ENCODE peak calls at places on chromosomes 11 and 22, in six cellular contexts. F, Z, U, N, A and J are unnamed samples. For H3K4me1, the result is how much of the 10 kb centered on the place peaks cover.

GRCh38 chr11:112617977-112618829 is 343.0 kb upstream of the NCAM1 start:
- DNase-seq in F (no peak), Z (no peak), U (no peak), N (no peak), A (no peak), J (no peak)

GRCh38 chr22:17159504-17159951 is 451 bp upstream of the HDHD5 start:
- DNase-seq in F (peak), Z (peak), U (peak), N (peak), A (peak), J (peak)

GRCh38 chr22:21752276-21752675 is 16.7 kb upstream of the YPEL1 start:
- DNase-seq in F (no peak), Z (no peak), U (no peak), N (no peak), A (no peak), J (no peak)

GRCh38 chr11:5251746-5252145 is 2.1 kb upstream of the HBG1 start:
- DNase-seq in F (no peak), Z (no peak), U (no peak), N (no peak), A (no peak), J (no peak)

GRCh38 chr11:69351460-69351859 is 57.5 kb downstream of the MYEOV start:
- DNase-seq in F (no peak), Z (no peak), U (no peak), N (no peak), A (no peak), J (no peak)

GRCh38 chr11:84628871-84629625 is 998.1 kb downstream of the DLG2 start:
- DNase-seq in F (no peak), Z (no peak), U (no peak), N (no peak), A (no peak), J (no peak)

GRCh38 chr22:39773976-39774539 is 119.5 kb downstream of the ENTHD1 start:
- DNase-seq in F (no peak), Z (no peak), U (no peak), N (no peak), A (no peak), J (no peak)

GRCh38 chr11:121842186-121842585 is 273.8 kb downstream of the BLID start:
- DNase-seq in F (no peak), Z (no peak), U (no peak), N (no peak), A (no peak), J (no peak)

GRCh38 chr22:20203142-20204099 is 52.6 kb upstream of the CCDC188 start:
- DNase-seq in F (no peak), Z (peak), U (no peak), N (no peak), A (peak), J (peak)

GRCh38 chr11:102345923-102346322 is 1.1 kb upstream of the BIRC2 start:
- DNase-seq in F (no peak), Z (no peak), U (no peak), N (no peak), A (no peak), J (no peak)

GRCh38 chr11:108975641-108976071 is 310.8 kb downstream of the DDX10 start:
- DNase-seq in F (no peak), Z (no peak), U (no peak), N (no peak), A (no peak), J (no peak)

GRCh38 chr11:75896843-75897419 is 81.9 kb downstream of the UVRAG start:
- DNase-seq in F (no peak), Z (no peak), U (no peak), N (no peak), A (no peak), J (no peak)

GRCh38 chr22:23313791-23314567 is 133.7 kb downstream of the BCR start:
- DNase-seq in F (no peak), Z (no peak), U (no peak), N (no peak), A (no peak), J (no peak)

GRCh38 chr11:78714539-78714938 is 139.9 kb upstream of the NARS2 start:
- DNase-seq in F (no peak), Z (no peak), U (no peak), N (no peak), A (no peak), J (no peak)

GRCh38 chr11:11501546-11502274 is 120.1 kb downstream of the GALNT18 start:
- DNase-seq in F (no peak), Z (no peak), U (no peak), N (no peak), A (no peak), J (no peak)

GRCh38 chr22:19889951-19890350 is 35.3 kb upstream of the GNB1L start:
- DNase-seq in F (no peak), Z (no peak), U (no peak), N (no peak), A (no peak), J (no peak)

GRCh38 chr11:48170840-48171233 is 45.8 kb upstream of the OR4B1 start:
- DNase-seq in F (no peak), Z (no peak), U (no peak), N (no peak), A (no peak), J (no peak)

GRCh38 chr22:40310081-40310770 is 36.1 kb upstream of the ADSL start:
- DNase-seq in F (peak), Z (no peak), U (no peak), N (peak), A (no peak), J (no peak)

GRCh38 chr11:10725114-10725906 is 25.7 kb upstream of the CTR9 start:
- DNase-seq in F (no peak), Z (no peak), U (no peak), N (no peak), A (no peak), J (no peak)

GRCh38 chr11:119727523-119728081 is 1.4 kb downstream of the NECTIN1 start:
- DNase-seq in F (no peak), Z (peak), U (peak), N (no peak), A (peak), J (no peak)

GRCh38 chr11:1538153-1538552 is 33.9 kb downstream of the DUSP8 start:
- DNase-seq in F (no peak), Z (no peak), U (no peak), N (no peak), A (no peak), J (no peak)

DNA sequence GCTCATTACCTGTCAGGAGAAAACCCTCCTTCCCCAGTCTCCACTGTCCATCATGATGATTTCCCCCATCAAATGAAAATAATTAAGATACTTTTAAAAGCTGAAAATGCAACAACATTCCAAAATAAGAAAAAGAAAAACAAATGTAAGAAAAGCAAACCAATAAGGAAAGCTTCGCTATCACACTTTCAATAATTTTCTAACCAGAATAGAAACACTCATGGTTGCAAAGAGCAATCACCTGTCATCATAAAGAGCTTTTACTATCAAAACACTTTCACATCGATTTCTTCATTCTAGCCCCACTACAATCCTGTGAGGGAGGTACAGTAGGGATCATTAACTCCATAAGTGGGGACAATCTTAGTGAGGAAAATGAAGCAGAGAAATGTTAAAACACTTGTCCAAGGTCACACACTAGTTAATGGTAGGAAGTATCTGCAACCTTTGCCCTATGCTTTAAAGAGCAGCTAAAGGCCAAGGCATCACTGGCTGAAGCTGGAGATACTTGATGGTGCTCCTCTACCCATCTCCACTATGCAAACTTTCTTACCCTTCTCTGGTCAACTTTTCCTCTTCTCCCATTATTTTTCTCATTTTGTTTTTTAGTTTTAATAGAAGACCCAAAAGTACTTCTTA is 2.6 kb downstream of the RBM4B start:
- DNase-seq in F (no peak), Z (no peak), U (no peak), N (no peak), A (no peak), J (no peak)
- H3K4me3 ChIP-seq in F (no peak), Z (no peak), U (no peak), N (no peak), A (no peak), J (no peak)

GRCh38 chr11:72614381-72614780 is 59.8 kb downstream of the PDE2A start:
- DNase-seq in F (no peak), Z (no peak), U (no peak), N (no peak), A (no peak), J (no peak)

GRCh38 chr11:72613450-72613849 is 60.8 kb downstream of the PDE2A start:
- DNase-seq in F (no peak), Z (no peak), U (no peak), N (no peak), A (no peak), J (no peak)

GRCh38 chr11:72616655-72617054 is 57.6 kb downstream of the PDE2A start:
- DNase-seq in F (no peak), Z (no peak), U (no peak), N (no peak), A (no peak), J (no peak)

GRCh38 chr11:72613977-72614376 is 60.2 kb downstream of the PDE2A start:
- DNase-seq in F (no peak), Z (no peak), U (no peak), N (no peak), A (no peak), J (no peak)

DNA sequence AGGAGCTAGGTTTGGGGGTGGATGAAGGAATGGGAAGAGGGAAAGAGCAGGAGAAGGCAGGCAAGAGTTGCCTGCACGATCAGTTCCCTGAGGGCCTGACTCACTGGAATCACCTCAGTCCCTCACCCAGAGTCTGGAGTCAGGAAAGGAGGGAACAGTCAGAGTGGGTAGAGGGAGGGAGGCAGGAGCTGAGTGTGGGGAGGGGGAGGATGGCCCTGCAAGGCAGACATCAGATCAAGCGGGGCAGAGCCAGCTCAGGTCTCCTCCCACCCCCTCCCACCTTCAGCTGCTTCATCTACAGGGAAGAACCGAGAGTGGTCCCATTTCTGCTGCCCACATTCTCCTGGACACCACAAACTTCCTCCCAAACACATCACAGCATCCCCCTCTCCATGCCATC is 58.9 kb downstream of the PDE2A start:
- DNase-seq in F (no peak), Z (no peak), U (no peak), N (no peak), A (no peak), J (no peak)
- H3K4me1 ChIP-seq in F (under half), Z (under half), U (under half), N (half or more), A (under half), J (under half)

DNA sequence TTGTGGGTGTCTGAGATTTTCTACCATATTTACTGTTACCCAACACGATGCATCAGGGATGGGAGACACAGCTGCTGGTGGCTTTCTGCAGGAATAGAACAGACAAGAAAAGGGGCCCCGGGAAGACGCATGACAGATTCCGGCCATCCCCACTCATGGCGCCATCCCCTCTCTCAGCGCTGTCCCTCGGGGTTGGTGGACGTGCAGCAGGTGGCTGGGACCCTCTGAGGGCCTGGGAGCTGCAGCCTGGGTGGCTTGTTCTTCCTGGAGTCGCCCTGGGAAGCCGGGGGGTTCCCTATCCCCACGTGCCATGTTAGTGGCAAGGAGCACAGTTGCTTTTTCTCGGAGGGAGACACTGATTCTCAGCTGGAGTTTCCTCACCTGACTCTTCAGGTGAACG is 1123.3 kb downstream of the BRD1 start:
- DNase-seq in F (no peak), Z (no peak), U (peak), N (peak), A (no peak), J (no peak)
- TF ChIP-seq POLR2A in F (no peak), Z (no peak), U (no peak), N (no peak), A (no peak), J (no peak)

GRCh38 chr22:42994917-42995562 is 19.9 kb downstream of the PACSIN2 start:
- DNase-seq in F (peak), Z (peak), U (no peak), N (peak), A (peak), J (peak)
- H3K4me3 ChIP-seq in F (no peak), Z (no peak), U (no peak), N (peak), A (peak), J (peak)

GRCh38 chr11:127528297-127528696 is 527.7 kb upstream of the KIRREL3 start:
- DNase-seq in F (no peak), Z (no peak), U (no peak), N (no peak), A (no peak), J (no peak)

GRCh38 chr11:127521413-127521812 is 520.8 kb upstream of the KIRREL3 start:
- DNase-seq in F (no peak), Z (no peak), U (no peak), N (no peak), A (no peak), J (no peak)

DNA sequence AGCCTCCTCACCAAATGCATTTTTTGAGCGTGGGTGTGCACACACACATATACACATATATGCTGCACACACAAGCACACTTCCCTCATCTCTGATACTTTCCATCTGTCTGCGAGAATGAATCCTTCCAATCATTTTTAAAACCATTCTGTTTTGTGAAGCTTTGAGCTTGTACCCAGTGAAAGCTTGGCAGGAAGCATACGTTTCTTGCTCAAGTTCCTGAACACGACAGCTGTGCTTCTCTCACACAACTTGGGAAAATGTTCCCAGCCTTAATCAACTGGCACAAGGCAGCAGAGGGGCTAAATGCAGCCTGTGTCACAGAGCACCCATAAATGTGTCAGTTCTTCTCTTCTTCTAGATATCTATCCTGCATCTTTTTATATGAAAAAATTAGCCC is 524.0 kb upstream of the KIRREL3 start:
- DNase-seq in F (no peak), Z (peak), U (no peak), N (no peak), A (no peak), J (no peak)
- H3K4me1 ChIP-seq in F (under half), Z (under half), U (under half), N (under half), A (under half), J (under half)

DNA sequence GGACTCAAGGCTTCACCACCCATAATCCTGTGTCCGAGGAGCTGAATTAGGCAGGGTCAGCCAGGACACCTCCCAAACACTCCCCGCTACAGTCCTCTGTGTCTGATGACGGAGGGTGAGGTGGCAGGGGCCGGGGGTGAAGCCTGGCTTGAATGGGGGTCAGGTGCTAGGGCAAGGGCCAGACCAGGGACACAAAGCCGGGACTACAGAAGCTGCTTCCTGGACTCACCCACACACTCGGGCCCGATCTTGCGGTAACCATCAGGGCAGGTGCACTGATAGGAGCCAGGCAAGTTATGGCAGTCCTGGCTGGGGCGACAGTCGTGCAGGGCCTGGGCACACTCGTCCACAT is 2.3 kb downstream of the EFEMP2 start:
- DNase-seq in F (no peak), Z (peak), U (no peak), N (no peak), A (no peak), J (no peak)
- TF ChIP-seq POLR2A in F (no peak), Z (no peak), U (no peak), N (no peak), A (no peak), J (no peak)